ENCODE peak calls at places on chromosomes 7 and 10, in eight cellular contexts. One of them, this sample, is unnamed.

GRCh38 chr7:7178906-7179305 is 3.4 kb upstream of the C1GALT1 start:
- DNase-seq in A549: peak; percentile 18
- DNase-seq in AG04450: no peak
- DNase-seq in esophagus muscularis mucosa: no peak
- DNase-seq in cardiac fibroblast: no peak
- DNase-seq in aorta: no peak
- DNase-seq in right cardiac atrium: no peak
- DNase-seq in GM12864: no peak
- DNase-seq in this sample: peak; percentile 50

GRCh38 chr7:23333671-23334246 is 34.6 kb downstream of the MALSU1 start:
- DNase-seq in A549: peak; percentile 88
- DNase-seq in AG04450: peak; percentile 67
- DNase-seq in esophagus muscularis mucosa: no peak
- DNase-seq in cardiac fibroblast: peak; percentile 85
- DNase-seq in aorta: no peak
- DNase-seq in right cardiac atrium: peak; percentile 64
- DNase-seq in GM12864: no peak
- DNase-seq in this sample: peak; percentile 99

GRCh38 chr7:28433604-28434254 is 21.4 kb downstream of the CREB5 start:
- DNase-seq in A549: no peak
- DNase-seq in AG04450: no peak
- DNase-seq in esophagus muscularis mucosa: no peak
- DNase-seq in cardiac fibroblast: peak; percentile 46
- DNase-seq in aorta: no peak
- DNase-seq in right cardiac atrium: peak; percentile 20
- DNase-seq in GM12864: no peak
- DNase-seq in this sample: peak; percentile 34

GRCh38 chr10:62244785-62245595 is 23.7 kb downstream of the RTKN2 start:
- DNase-seq in A549: peak; percentile 67
- DNase-seq in AG04450: no peak
- DNase-seq in esophagus muscularis mucosa: no peak
- DNase-seq in cardiac fibroblast: peak; percentile 87
- DNase-seq in aorta: no peak
- DNase-seq in right cardiac atrium: no peak
- DNase-seq in GM12864: peak; percentile 52
- DNase-seq in this sample: peak; percentile 84

GRCh38 chr7:140646931-140647647 is 6.5 kb upstream of the DENND2A start:
- DNase-seq in A549: peak; percentile 74
- DNase-seq in AG04450: no peak
- DNase-seq in esophagus muscularis mucosa: no peak
- DNase-seq in cardiac fibroblast: peak; percentile 32
- DNase-seq in aorta: no peak
- DNase-seq in right cardiac atrium: no peak
- DNase-seq in GM12864: no peak
- DNase-seq in this sample: no peak

GRCh38 chr7:104758504-104758903 is 255.5 kb upstream of the KMT2E start:
- DNase-seq in A549: no peak
- DNase-seq in AG04450: no peak
- DNase-seq in esophagus muscularis mucosa: no peak
- DNase-seq in cardiac fibroblast: no peak
- DNase-seq in aorta: no peak
- DNase-seq in right cardiac atrium: no peak
- DNase-seq in GM12864: no peak
- DNase-seq in this sample: peak; percentile 21

GRCh38 chr7:80087768-80088170 is 46.9 kb upstream of the GNAI1 start:
- DNase-seq in A549: no peak
- DNase-seq in AG04450: no peak
- DNase-seq in esophagus muscularis mucosa: no peak
- DNase-seq in cardiac fibroblast: peak; percentile 38
- DNase-seq in aorta: no peak
- DNase-seq in right cardiac atrium: no peak
- DNase-seq in GM12864: no peak
- DNase-seq in this sample: peak; percentile 28

GRCh38 chr7:24227068-24227467 is 56.9 kb upstream of the NPY start:
- DNase-seq in A549: no peak
- DNase-seq in AG04450: no peak
- DNase-seq in esophagus muscularis mucosa: no peak
- DNase-seq in cardiac fibroblast: no peak
- DNase-seq in aorta: no peak
- DNase-seq in right cardiac atrium: no peak
- DNase-seq in GM12864: no peak
- DNase-seq in this sample: no peak

GRCh38 chr10:71692598-71693307 is 26.8 kb downstream of the C10orf105 start:
- DNase-seq in A549: no peak
- DNase-seq in AG04450: no peak
- DNase-seq in esophagus muscularis mucosa: no peak
- DNase-seq in cardiac fibroblast: no peak
- DNase-seq in aorta: no peak
- DNase-seq in right cardiac atrium: no peak
- DNase-seq in GM12864: no peak
- DNase-seq in this sample: no peak

GRCh38 chr10:96370575-96371157 is 11.9 kb upstream of the OPALIN start:
- DNase-seq in A549: peak; percentile 62
- DNase-seq in AG04450: no peak
- DNase-seq in esophagus muscularis mucosa: no peak
- DNase-seq in cardiac fibroblast: peak; percentile 50
- DNase-seq in aorta: no peak
- DNase-seq in right cardiac atrium: no peak
- DNase-seq in GM12864: peak; percentile 15
- DNase-seq in this sample: peak; percentile 41

GRCh38 chr10:33521062-33521461 is 186.6 kb upstream of the NRP1 start:
- DNase-seq in A549: no peak
- DNase-seq in AG04450: no peak
- DNase-seq in esophagus muscularis mucosa: no peak
- DNase-seq in cardiac fibroblast: peak; percentile 11
- DNase-seq in aorta: no peak
- DNase-seq in right cardiac atrium: no peak
- DNase-seq in GM12864: no peak
- DNase-seq in this sample: no peak

GRCh38 chr7:64099656-64100531 is 54.7 kb downstream of the ZNF727 start:
- DNase-seq in A549: no peak
- DNase-seq in AG04450: no peak
- DNase-seq in esophagus muscularis mucosa: no peak
- DNase-seq in cardiac fibroblast: no peak
- DNase-seq in aorta: no peak
- DNase-seq in right cardiac atrium: no peak
- DNase-seq in GM12864: no peak
- DNase-seq in this sample: no peak

GRCh38 chr7:13016633-13017324 is 329.3 kb downstream of the ARL4A start:
- DNase-seq in A549: peak; percentile 48
- DNase-seq in AG04450: no peak
- DNase-seq in esophagus muscularis mucosa: no peak
- DNase-seq in cardiac fibroblast: peak; percentile 11
- DNase-seq in aorta: no peak
- DNase-seq in right cardiac atrium: no peak
- DNase-seq in GM12864: no peak
- DNase-seq in this sample: peak; percentile 67

DNA sequence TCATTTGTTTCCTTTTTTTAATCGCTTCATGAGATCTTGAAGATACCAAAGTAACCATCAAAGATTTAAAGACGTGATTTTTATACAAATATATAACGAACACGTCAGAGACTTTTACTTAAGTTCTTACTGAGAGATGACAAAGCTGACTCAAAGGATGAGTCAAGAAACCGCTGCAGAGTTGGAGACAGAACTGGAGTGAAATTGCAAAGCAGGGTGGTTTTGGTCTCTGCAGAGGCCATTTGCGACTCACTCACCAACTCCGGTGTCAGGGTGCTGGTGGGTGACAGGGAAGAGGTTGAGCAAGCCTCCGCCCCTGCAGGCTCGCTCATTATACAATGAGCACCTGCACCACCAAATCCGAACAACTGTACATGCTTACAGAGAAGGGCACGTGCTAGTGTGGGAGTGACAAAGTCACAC is 75.2 kb downstream of the DNAJB6 start:
- DNase-seq in A549: no peak
- DNase-seq in AG04450: peak; percentile 39
- DNase-seq in esophagus muscularis mucosa: no peak
- DNase-seq in cardiac fibroblast: peak; percentile 29
- DNase-seq in aorta: no peak
- DNase-seq in right cardiac atrium: no peak
- DNase-seq in GM12864: no peak
- DNase-seq in this sample: peak; percentile 95
- H3K4me3 ChIP-seq in A549: no peak overlapping the region
- H3K4me3 ChIP-seq in AG04450: no peak overlapping the region
- H3K4me3 ChIP-seq in esophagus muscularis mucosa: no peak overlapping the region
- H3K4me3 ChIP-seq in cardiac fibroblast: no peak overlapping the region
- H3K4me3 ChIP-seq in aorta: no peak overlapping the region
- H3K4me3 ChIP-seq in right cardiac atrium: no peak overlapping the region
- H3K4me3 ChIP-seq in GM12864: no peak overlapping the region
- H3K4me3 ChIP-seq in this sample: no peak overlapping the region

DNA sequence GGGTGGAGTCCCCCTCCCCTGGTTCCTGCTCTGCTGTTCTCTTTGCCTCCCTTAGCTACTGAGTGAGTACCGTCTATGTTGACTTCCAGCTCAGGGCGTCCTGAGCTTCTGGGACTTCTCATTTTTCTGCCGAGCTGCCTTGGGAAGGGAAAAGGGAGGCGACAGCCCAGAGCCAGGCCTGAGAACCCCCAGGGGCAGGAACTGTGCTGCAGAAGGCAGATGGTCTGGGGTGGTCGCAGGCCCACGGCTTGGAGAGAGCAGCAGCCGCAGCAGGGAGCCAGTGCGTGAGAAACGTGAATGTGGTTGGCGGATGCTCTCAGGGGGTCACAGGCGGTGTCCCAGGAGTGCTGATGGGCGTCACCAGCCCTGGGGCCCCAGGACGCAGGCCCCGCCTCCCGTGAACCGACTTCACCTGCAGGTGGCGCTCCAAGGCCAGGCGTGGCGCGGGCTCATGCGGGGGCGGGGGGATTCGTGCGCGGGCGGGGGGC is 9.2 kb upstream of the PWWP2B start:
- DNase-seq in A549: peak; percentile 41
- DNase-seq in AG04450: no peak
- DNase-seq in esophagus muscularis mucosa: no peak
- DNase-seq in cardiac fibroblast: peak; percentile 60
- DNase-seq in aorta: peak; percentile 79
- DNase-seq in right cardiac atrium: peak; percentile 66
- DNase-seq in GM12864: no peak
- DNase-seq in this sample: peak; percentile 38
- H3K4me3 ChIP-seq in A549: no peak overlapping the region
- H3K4me3 ChIP-seq in AG04450: no peak overlapping the region
- H3K4me3 ChIP-seq in esophagus muscularis mucosa: no peak overlapping the region
- H3K4me3 ChIP-seq in cardiac fibroblast: no peak overlapping the region
- H3K4me3 ChIP-seq in aorta: no peak overlapping the region
- H3K4me3 ChIP-seq in right cardiac atrium: no peak overlapping the region
- H3K4me3 ChIP-seq in GM12864: no peak overlapping the region
- H3K4me3 ChIP-seq in this sample: no peak overlapping the region

GRCh38 chr7:37329940-37330339 is 118.7 kb downstream of the ELMO1 start:
- DNase-seq in A549: no peak
- DNase-seq in AG04450: no peak
- DNase-seq in esophagus muscularis mucosa: no peak
- DNase-seq in cardiac fibroblast: no peak
- DNase-seq in aorta: no peak
- DNase-seq in right cardiac atrium: no peak
- DNase-seq in GM12864: no peak
- DNase-seq in this sample: no peak

GRCh38 chr7:37332218-37333016 is 116.2 kb downstream of the ELMO1 start:
- DNase-seq in A549: no peak
- DNase-seq in AG04450: no peak
- DNase-seq in esophagus muscularis mucosa: no peak
- DNase-seq in cardiac fibroblast: no peak
- DNase-seq in aorta: no peak
- DNase-seq in right cardiac atrium: no peak
- DNase-seq in GM12864: no peak
- DNase-seq in this sample: no peak

GRCh38 chr7:37336259-37336658 is 112.4 kb downstream of the ELMO1 start:
- DNase-seq in A549: no peak
- DNase-seq in AG04450: no peak
- DNase-seq in esophagus muscularis mucosa: no peak
- DNase-seq in cardiac fibroblast: no peak
- DNase-seq in aorta: no peak
- DNase-seq in right cardiac atrium: no peak
- DNase-seq in GM12864: peak; percentile 93
- DNase-seq in this sample: no peak

GRCh38 chr7:37330775-37331174 is 117.9 kb downstream of the ELMO1 start:
- DNase-seq in A549: no peak
- DNase-seq in AG04450: no peak
- DNase-seq in esophagus muscularis mucosa: no peak
- DNase-seq in cardiac fibroblast: no peak
- DNase-seq in aorta: no peak
- DNase-seq in right cardiac atrium: no peak
- DNase-seq in GM12864: no peak
- DNase-seq in this sample: no peak

DNA sequence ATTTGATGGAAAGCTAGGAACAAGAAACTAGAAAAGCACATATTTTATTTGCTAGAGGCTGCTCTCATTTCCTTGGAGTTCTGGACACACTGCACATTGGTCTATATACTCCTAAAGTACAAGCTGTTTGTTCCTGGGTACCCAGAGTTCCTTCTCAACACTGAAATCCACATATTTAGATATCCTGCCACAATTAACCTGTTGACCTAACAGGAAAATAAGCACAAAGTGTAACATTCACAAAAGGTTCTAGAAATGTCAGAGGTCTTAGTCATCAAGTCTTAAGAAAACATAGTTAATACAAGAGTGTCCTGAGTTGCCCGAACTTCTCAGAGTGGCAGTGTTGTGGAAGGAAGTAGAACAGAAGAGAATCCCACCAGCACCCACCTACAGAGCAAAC is 115.6 kb downstream of the ELMO1 start:
- DNase-seq in A549: no peak
- DNase-seq in AG04450: no peak
- DNase-seq in esophagus muscularis mucosa: no peak
- DNase-seq in cardiac fibroblast: no peak
- DNase-seq in aorta: no peak
- DNase-seq in right cardiac atrium: no peak
- DNase-seq in GM12864: no peak
- DNase-seq in this sample: no peak
- H3K4me3 ChIP-seq in A549: no peak overlapping the region
- H3K4me3 ChIP-seq in AG04450: no peak overlapping the region
- H3K4me3 ChIP-seq in esophagus muscularis mucosa: no peak overlapping the region
- H3K4me3 ChIP-seq in cardiac fibroblast: no peak overlapping the region
- H3K4me3 ChIP-seq in aorta: no peak overlapping the region
- H3K4me3 ChIP-seq in right cardiac atrium: no peak overlapping the region
- H3K4me3 ChIP-seq in GM12864: no peak overlapping the region
- H3K4me3 ChIP-seq in this sample: no peak overlapping the region

GRCh38 chr10:93993414-93993781 is 333 bp upstream of the PLCE1 start:
- DNase-seq in A549: no peak
- DNase-seq in AG04450: no peak
- DNase-seq in esophagus muscularis mucosa: no peak
- DNase-seq in cardiac fibroblast: no peak
- DNase-seq in aorta: no peak
- DNase-seq in right cardiac atrium: no peak
- DNase-seq in GM12864: no peak
- DNase-seq in this sample: no peak

GRCh38 chr10:93993782-93994668 is at the start of gene PLCE1:
- DNase-seq in A549: peak; percentile 46
- DNase-seq in AG04450: no peak
- DNase-seq in esophagus muscularis mucosa: no peak
- DNase-seq in cardiac fibroblast: peak; percentile 62
- DNase-seq in aorta: peak; percentile 73
- DNase-seq in right cardiac atrium: peak; percentile 57
- DNase-seq in GM12864: no peak
- DNase-seq in this sample: peak; percentile 20

GRCh38 chr10:93997546-93997945 is 3.8 kb downstream of the PLCE1 start:
- DNase-seq in A549: no peak
- DNase-seq in AG04450: no peak
- DNase-seq in esophagus muscularis mucosa: no peak
- DNase-seq in cardiac fibroblast: no peak
- DNase-seq in aorta: no peak
- DNase-seq in right cardiac atrium: no peak
- DNase-seq in GM12864: no peak
- DNase-seq in this sample: no peak

GRCh38 chr10:93995598-93996271 is 2.0 kb downstream of the PLCE1 start:
- DNase-seq in A549: no peak
- DNase-seq in AG04450: no peak
- DNase-seq in esophagus muscularis mucosa: no peak
- DNase-seq in cardiac fibroblast: peak; percentile 62
- DNase-seq in aorta: no peak
- DNase-seq in right cardiac atrium: no peak
- DNase-seq in GM12864: no peak
- DNase-seq in this sample: peak; percentile 47

GRCh38 chr10:93995182-93995581 is 1.5 kb downstream of the PLCE1 start:
- DNase-seq in A549: no peak
- DNase-seq in AG04450: no peak
- DNase-seq in esophagus muscularis mucosa: no peak
- DNase-seq in cardiac fibroblast: no peak
- DNase-seq in aorta: no peak
- DNase-seq in right cardiac atrium: no peak
- DNase-seq in GM12864: no peak
- DNase-seq in this sample: no peak
- H3K4me3 ChIP-seq in A549: peak overlapping the region; percentile 63
- H3K4me3 ChIP-seq in AG04450: no peak overlapping the region
- H3K4me3 ChIP-seq in esophagus muscularis mucosa: peak overlapping the region; percentile 75
- H3K4me3 ChIP-seq in cardiac fibroblast: no peak overlapping the region
- H3K4me3 ChIP-seq in aorta: no peak overlapping the region
- H3K4me3 ChIP-seq in right cardiac atrium: peak overlapping the region; percentile 85
- H3K4me3 ChIP-seq in GM12864: no peak overlapping the region
- H3K4me3 ChIP-seq in this sample: no peak overlapping the region

This sample was measured in fibroblast of mammary gland.